ENCODE peak calls at places on chromosomes 5 and 9, in seven cellular contexts. Q, W, Y, X, I, J and C are unnamed samples.

GRCh38 chr9:87620727-87621322 is 105.1 kb upstream of the CTSL start:
- DNase-seq in Q (no peak), W (no peak), Y (no peak), X (no peak), I (no peak), J (no peak), C (no peak)

GRCh38 chr5:74493426-74493825 is 147.1 kb downstream of the ENC1 start:
- DNase-seq in Q (no peak), W (no peak), Y (no peak), X (no peak), I (no peak), J (no peak), C (no peak)

GRCh38 chr5:101897914-101898313 is 398.2 kb downstream of the SLCO4C1 start:
- DNase-seq in Q (no peak), W (no peak), Y (no peak), X (no peak), I (no peak), J (no peak), C (no peak)

GRCh38 chr9:111096051-111096450 is 57.8 kb upstream of the LPAR1 start:
- DNase-seq in Q (no peak), W (no peak), Y (no peak), X (no peak), I (no peak), J (no peak), C (no peak)

GRCh38 chr5:107652839-107653607 is 17.7 kb downstream of the EFNA5 start:
- DNase-seq in Q (no peak), W (no peak), Y (peak), X (no peak), I (no peak), J (no peak), C (no peak)

GRCh38 chr9:16704489-16705111 is 165.9 kb downstream of the BNC2 start:
- DNase-seq in Q (no peak), W (no peak), Y (no peak), X (peak), I (peak), J (no peak), C (peak)

GRCh38 chr9:100229561-100229960 is 123.2 kb downstream of the TEX10 start:
- DNase-seq in Q (no peak), W (no peak), Y (no peak), X (no peak), I (no peak), J (no peak), C (no peak)

GRCh38 chr9:127801955-127802575 is 617 bp upstream of the FPGS start:
- DNase-seq in Q (no peak), W (no peak), Y (peak), X (no peak), I (no peak), J (no peak), C (peak)

GRCh38 chr5:148554621-148555020 is 99.7 kb downstream of the HTR4 start:
- DNase-seq in Q (no peak), W (no peak), Y (no peak), X (no peak), I (no peak), J (no peak), C (no peak)

GRCh38 chr5:17219006-17219422 is 1.6 kb downstream of the BASP1 start:
- DNase-seq in Q (no peak), W (no peak), Y (peak), X (peak), I (no peak), J (no peak), C (peak)

GRCh38 chr5:131671994-131672655 is 37.1 kb upstream of the RAPGEF6 start:
- DNase-seq in Q (peak), W (no peak), Y (no peak), X (no peak), I (peak), J (no peak), C (no peak)

GRCh38 chr5:124514966-124515365 is 231.5 kb downstream of the ZNF608 start:
- DNase-seq in Q (no peak), W (no peak), Y (no peak), X (no peak), I (no peak), J (no peak), C (no peak)

GRCh38 chr5:109739741-109740140 is 50.0 kb downstream of the MAN2A1 start:
- DNase-seq in Q (no peak), W (no peak), Y (no peak), X (no peak), I (no peak), J (no peak), C (no peak)

GRCh38 chr9:124839612-124840299 is 13.5 kb upstream of the WDR38 start:
- DNase-seq in Q (no peak), W (no peak), Y (no peak), X (no peak), I (no peak), J (no peak), C (no peak)

GRCh38 chr5:10332301-10332700 is 21.2 kb upstream of the MARCHF6 start:
- DNase-seq in Q (no peak), W (no peak), Y (no peak), X (no peak), I (no peak), J (no peak), C (no peak)

GRCh38 chr5:10329808-10330481 is 22.2 kb upstream of the CMBL start:
- DNase-seq in Q (peak), W (no peak), Y (no peak), X (no peak), I (no peak), J (peak), C (no peak)

GRCh38 chr5:10330511-10331105 is 22.9 kb upstream of the MARCHF6 start:
- DNase-seq in Q (no peak), W (no peak), Y (no peak), X (no peak), I (no peak), J (no peak), C (no peak)

GRCh38 chr5:10329421-10329807 is 21.7 kb upstream of the CMBL start:
- DNase-seq in Q (no peak), W (no peak), Y (no peak), X (no peak), I (no peak), J (no peak), C (no peak)

GRCh38 chr5:10331341-10331796 is 22.1 kb upstream of the MARCHF6 start:
- DNase-seq in Q (peak), W (no peak), Y (no peak), X (no peak), I (no peak), J (peak), C (peak)
- H3K27ac ChIP-seq in Q (no peak), W (no peak), Y (no peak), X (no peak), I (peak), J (peak), C (peak)

GRCh38 chr5:66991746-66992145 is 204.9 kb downstream of the CD180 start:
- DNase-seq in Q (no peak), W (no peak), Y (no peak), X (no peak), I (no peak), J (no peak), C (no peak)

GRCh38 chr5:66987949-66988838 is 208.4 kb downstream of the CD180 start:
- DNase-seq in Q (no peak), W (no peak), Y (peak), X (peak), I (no peak), J (no peak), C (no peak)

GRCh38 chr5:66989286-66989685 is 207.3 kb downstream of the CD180 start:
- DNase-seq in Q (no peak), W (no peak), Y (no peak), X (no peak), I (no peak), J (no peak), C (no peak)

GRCh38 chr5:66987540-66987939 is 209.1 kb downstream of the CD180 start:
- DNase-seq in Q (no peak), W (no peak), Y (no peak), X (no peak), I (no peak), J (no peak), C (no peak)

DNA sequence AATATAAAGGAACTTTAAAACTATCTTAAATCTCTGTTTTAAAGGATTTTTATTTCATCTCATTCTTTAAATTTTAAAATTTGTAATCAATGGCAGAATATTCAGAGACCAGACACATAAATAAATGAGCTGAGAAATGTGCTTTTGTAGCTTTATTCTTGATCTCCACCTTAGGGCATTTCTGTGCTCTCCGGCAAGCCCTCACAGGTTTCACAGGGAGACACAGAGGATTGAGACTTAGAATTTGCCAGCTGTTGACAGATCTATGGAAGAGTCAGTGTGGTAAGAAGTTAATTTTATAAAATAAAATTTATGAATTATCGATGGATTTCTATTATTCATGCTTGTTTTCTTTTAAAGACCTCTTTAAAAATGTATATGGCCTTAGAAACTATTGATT is 206.8 kb downstream of the CD180 start:
- DNase-seq in Q (no peak), W (no peak), Y (no peak), X (no peak), I (no peak), J (no peak), C (no peak)
- H3K27ac ChIP-seq in Q (no peak), W (no peak), Y (no peak), X (no peak), I (no peak), J (no peak), C (no peak)

GRCh38 chr5:137838976-137839375 is 28.7 kb upstream of the MYOT start:
- DNase-seq in Q (no peak), W (no peak), Y (no peak), X (no peak), I (no peak), J (no peak), C (no peak)

GRCh38 chr5:137842296-137842695 is 25.4 kb upstream of the MYOT start:
- DNase-seq in Q (no peak), W (no peak), Y (no peak), X (no peak), I (no peak), J (no peak), C (no peak)

GRCh38 chr5:137847699-137848098 is 20.0 kb upstream of the MYOT start:
- DNase-seq in Q (no peak), W (no peak), Y (no peak), X (no peak), I (peak), J (no peak), C (no peak)

GRCh38 chr5:137845472-137845871 is 22.2 kb upstream of the MYOT start:
- DNase-seq in Q (no peak), W (no peak), Y (no peak), X (no peak), I (peak), J (no peak), C (no peak)

DNA sequence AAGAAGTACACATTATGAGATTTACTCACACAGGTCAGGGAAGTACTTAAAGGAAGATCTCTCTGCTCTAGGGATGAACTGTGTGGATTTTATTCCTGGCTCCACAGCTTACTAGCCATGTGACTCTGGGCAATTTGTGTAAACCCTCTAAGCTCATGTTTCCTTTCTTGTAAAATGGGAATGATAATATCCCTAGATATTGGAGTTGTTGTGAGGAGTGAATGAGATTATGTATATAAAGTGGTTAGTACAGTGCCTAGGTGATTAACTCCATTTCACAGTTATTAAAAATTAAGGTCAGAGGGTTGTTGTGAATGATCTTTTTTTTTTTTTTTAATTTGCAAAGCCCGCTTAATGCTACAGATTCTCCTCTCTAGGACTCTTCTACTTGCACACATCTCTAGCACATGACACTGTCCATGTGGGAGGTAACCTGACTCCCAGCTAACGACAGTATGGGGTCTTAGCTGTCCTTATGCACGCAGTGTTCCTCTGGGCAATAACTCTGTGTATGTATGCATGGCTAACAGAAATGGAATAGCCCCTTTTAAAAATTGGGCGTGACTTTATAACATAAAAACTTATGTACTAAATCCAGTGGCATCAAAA is 23.9 kb upstream of the MYOT start:
- DNase-seq in Q (no peak), W (no peak), Y (no peak), X (no peak), I (no peak), J (no peak), C (no peak)
- H3K27ac ChIP-seq in Q (no peak), W (no peak), Y (no peak), X (no peak), I (peak), J (no peak), C (no peak)

GRCh38 chr5:87383216-87383615 is 29.5 kb downstream of the CCNH start:
- DNase-seq in Q (no peak), W (no peak), Y (no peak), X (peak), I (no peak), J (no peak), C (no peak)
- H3K27ac ChIP-seq in Q (no peak), W (no peak), Y (no peak), X (peak), I (no peak), J (no peak), C (no peak)

GRCh38 chr5:140554454-140554853 is 2.8 kb downstream of the SRA1 start:
- DNase-seq in Q (no peak), W (no peak), Y (no peak), X (no peak), I (no peak), J (no peak), C (no peak)

GRCh38 chr5:140556438-140556837 is 835 bp downstream of the SRA1 start:
- DNase-seq in Q (no peak), W (no peak), Y (no peak), X (peak), I (no peak), J (no peak), C (no peak)

GRCh38 chr5:140557136-140557805 is at the start of gene SRA1:
- DNase-seq in Q (peak), W (peak), Y (peak), X (peak), I (peak), J (peak), C (peak)

GRCh38 chr5:140557965-140558364 is 692 bp upstream of the SRA1 start:
- DNase-seq in Q (no peak), W (no peak), Y (no peak), X (no peak), I (no peak), J (no peak), C (no peak)

GRCh38 chr5:140555747-140556312 is 1.4 kb downstream of the SRA1 start:
- DNase-seq in Q (no peak), W (no peak), Y (no peak), X (no peak), I (no peak), J (no peak), C (no peak)
- H3K27ac ChIP-seq in Q (no peak), W (peak), Y (peak), X (no peak), I (peak), J (no peak), C (no peak)

GRCh38 chr9:92561374-92562329 is 25.9 kb upstream of the ECM2 start:
- DNase-seq in Q (no peak), W (no peak), Y (no peak), X (no peak), I (no peak), J (no peak), C (no peak)
- H3K27ac ChIP-seq in Q (no peak), W (no peak), Y (no peak), X (no peak), I (no peak), J (no peak), C (no peak)

GRCh38 chr9:115359011-115359780 is 241.2 kb upstream of the TNC start:
- DNase-seq in Q (no peak), W (no peak), Y (peak), X (no peak), I (no peak), J (no peak), C (no peak)
- H3K27ac ChIP-seq in Q (no peak), W (no peak), Y (no peak), X (no peak), I (no peak), J (no peak), C (no peak)

DNA sequence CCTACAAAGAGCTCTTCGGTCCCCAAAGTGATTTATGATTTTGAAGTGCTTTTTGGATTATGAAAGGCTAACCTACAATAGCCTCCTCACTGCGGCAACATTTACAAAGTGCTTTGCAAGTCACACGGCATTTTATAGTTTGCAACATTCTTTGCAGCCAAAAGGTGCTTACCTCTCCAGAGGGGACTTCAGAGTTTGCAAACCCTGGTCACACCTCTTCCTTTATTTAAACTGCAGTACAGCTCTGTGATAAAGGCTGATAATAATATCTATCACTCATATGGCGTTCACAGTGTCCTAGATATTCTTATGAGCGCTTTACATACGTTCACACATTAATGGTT is 20.0 kb upstream of the CRB2 start:
- DNase-seq in Q (no peak), W (no peak), Y (no peak), X (no peak), I (no peak), J (no peak), C (no peak)
- H3K27ac ChIP-seq in Q (no peak), W (no peak), Y (peak), X (no peak), I (no peak), J (no peak), C (no peak)

GRCh38 chr9:134384811-134385479 is 58.7 kb downstream of the RXRA start:
- DNase-seq in Q (no peak), W (no peak), Y (no peak), X (no peak), I (no peak), J (no peak), C (no peak)

GRCh38 chr9:134381671-134382505 is 55.6 kb downstream of the RXRA start:
- DNase-seq in Q (no peak), W (peak), Y (no peak), X (no peak), I (no peak), J (no peak), C (no peak)

GRCh38 chr9:134382733-134383132 is 56.5 kb downstream of the RXRA start:
- DNase-seq in Q (no peak), W (no peak), Y (no peak), X (no peak), I (no peak), J (no peak), C (no peak)

GRCh38 chr9:134381262-134381661 is 55.0 kb downstream of the RXRA start:
- DNase-seq in Q (no peak), W (no peak), Y (no peak), X (no peak), I (no peak), J (no peak), C (no peak)

GRCh38 chr9:134383148-134383547 is 56.9 kb downstream of the RXRA start:
- DNase-seq in Q (no peak), W (no peak), Y (no peak), X (no peak), I (no peak), J (no peak), C (no peak)
- H3K27ac ChIP-seq in Q (peak), W (no peak), Y (no peak), X (no peak), I (peak), J (no peak), C (no peak)

DNA sequence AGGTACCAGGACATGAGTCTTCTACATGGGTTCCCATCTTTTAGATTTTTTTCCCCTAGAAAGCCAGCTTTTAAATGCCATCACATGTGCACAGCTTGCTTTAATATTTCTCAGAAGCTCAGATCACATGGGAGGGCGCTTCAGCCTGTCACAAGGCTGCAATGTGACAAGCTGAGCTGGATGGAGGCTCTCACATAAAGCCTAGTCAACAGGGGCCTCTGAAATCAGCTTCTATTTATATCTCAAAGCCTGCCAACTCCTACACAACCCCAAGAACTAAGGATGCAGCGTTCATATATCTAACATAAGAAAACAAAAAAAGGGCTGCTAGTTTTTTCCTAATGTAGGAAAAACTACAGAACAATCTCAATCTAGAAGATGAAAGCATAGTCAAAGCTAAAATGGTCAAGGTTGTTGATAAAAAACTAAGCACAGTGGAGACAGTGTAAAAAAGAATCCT is 2.3 kb downstream of the ZFAND5 start:
- DNase-seq in Q (peak), W (peak), Y (peak), X (peak), I (peak), J (peak), C (peak)
- H3K27ac ChIP-seq in Q (peak), W (peak), Y (peak), X (peak), I (peak), J (peak), C (peak)